ENCODE peak calls at places on chromosomes 7 and 10, in ten cellular contexts. R is mucosa of descending colon, U is HCT116, E is GM23338, T is astrocyte of the spinal cord, W is heart left ventricle, J is MM.1S, C is natural killer cell, V is kidney epithelial cell, Y is HFF-Myc. A is an unnamed sample.

GRCh38 chr10:4344544-4344994 is 481.4 kb upstream of the AKR1E2 start:
- DNase-seq in C (no peak), T (peak), Y (peak), W (peak), V (peak), U (peak), E (peak), J (no peak), R (no peak), A (no peak)

GRCh38 chr7:19939746-19940145 is 166.3 kb upstream of the TMEM196 start:
- DNase-seq in W (no peak), Y (no peak), V (peak), T (peak), U (no peak), R (no peak), E (no peak), J (no peak), C (no peak), A (no peak)

GRCh38 chr10:4833286-4833685 is 7.3 kb downstream of the AKR1E2 start:
- DNase-seq in V (no peak), C (no peak), R (no peak), Y (no peak), E (no peak), T (no peak), J (no peak), W (no peak), U (no peak), A (no peak)

GRCh38 chr10:113139695-113140094 is 189.6 kb downstream of the TCF7L2 start:
- DNase-seq in J (no peak), R (no peak), T (peak), W (no peak), V (no peak), C (no peak), Y (no peak), E (no peak), U (no peak), A (no peak)

GRCh38 chr7:45188736-45189135 is 31.1 kb downstream of the RAMP3 start:
- DNase-seq in J (no peak), R (no peak), U (no peak), W (no peak), V (no peak), T (no peak), E (no peak), Y (no peak), C (no peak), A (no peak)

GRCh38 chr7:95476072-95476845 is 9.5 kb upstream of the ASB4 start:
- DNase-seq in V (no peak), T (peak), U (no peak), C (no peak), J (no peak), E (peak), W (no peak), R (no peak), Y (no peak), A (no peak)

GRCh38 chr10:123607386-123607785 is 58.8 kb upstream of the GPR26 start:
- DNase-seq in C (no peak), U (no peak), Y (no peak), W (no peak), V (no peak), T (no peak), E (peak), R (no peak), J (no peak), A (no peak)

GRCh38 chr7:149075286-149075685 is 15.2 kb downstream of the ZNF786 start:
- DNase-seq in Y (no peak), U (no peak), J (no peak), R (no peak), T (no peak), W (no peak), V (no peak), E (no peak), C (no peak), A (no peak)

GRCh38 chr10:92124524-92125168 is 166.2 kb downstream of the CPEB3 start:
- DNase-seq in V (peak), C (no peak), Y (peak), U (no peak), J (no peak), W (peak), T (peak), R (no peak), E (no peak), A (no peak)

GRCh38 chr7:51251292-51251691 is 65.3 kb downstream of the COBL start:
- DNase-seq in R (no peak), U (no peak), C (no peak), J (no peak), W (no peak), Y (no peak), V (no peak), E (no peak), T (no peak), A (no peak)

GRCh38 chr10:60573342-60573741 is 183.7 kb upstream of the ANK3 start:
- DNase-seq in T (no peak), V (peak), R (no peak), E (no peak), U (no peak), Y (no peak), W (no peak), C (no peak), J (peak), A (no peak)

GRCh38 chr7:30308392-30308791 is 24.0 kb downstream of the ZNRF2 start:
- DNase-seq in E (no peak), T (no peak), W (no peak), C (no peak), U (no peak), Y (no peak), R (no peak), V (no peak), J (peak), A (no peak)

GRCh38 chr10:35822316-35822715 is 180.2 kb upstream of the FZD8 start:
- DNase-seq in V (peak), J (no peak), W (peak), C (no peak), R (peak), E (peak), Y (peak), U (no peak), T (peak), A (no peak)

GRCh38 chr10:88174391-88174790 is 311.0 kb downstream of the PTEN start:
- DNase-seq in U (no peak), Y (no peak), V (no peak), W (no peak), R (no peak), J (no peak), C (no peak), E (no peak), T (no peak), A (no peak)

GRCh38 chr7:12069757-12070156 is 141.3 kb upstream of the TMEM106B start:
- DNase-seq in U (no peak), E (peak), R (no peak), V (no peak), C (no peak), Y (no peak), W (no peak), T (no peak), J (no peak), A (no peak)

GRCh38 chr10:98555011-98555619 is 108.4 kb upstream of the HPS1 start:
- DNase-seq in Y (no peak), C (no peak), W (no peak), T (no peak), U (no peak), R (no peak), V (no peak), J (no peak), E (no peak), A (no peak)

GRCh38 chr7:135879238-135879637 is 97.9 kb downstream of the MTPN start:
- DNase-seq in E (no peak), R (no peak), Y (no peak), V (no peak), W (no peak), T (peak), C (no peak), J (no peak), U (no peak), A (no peak)

GRCh38 chr7:130272456-130273080 is 5.9 kb downstream of the CPA2 start:
- DNase-seq in U (no peak), J (no peak), C (no peak), Y (no peak), T (no peak), V (no peak), R (no peak), E (peak), W (peak), A (no peak)

GRCh38 chr7:8379264-8379663 is 54.1 kb upstream of the NXPH1 start:
- DNase-seq in W (no peak), T (no peak), C (no peak), R (no peak), V (no peak), Y (no peak), E (no peak), U (no peak), J (no peak), A (no peak)

GRCh38 chr10:120455004-120455403 is 2.0 kb upstream of the PLPP4 start:
- DNase-seq in V (no peak), W (no peak), U (no peak), E (no peak), J (no peak), R (no peak), Y (no peak), T (no peak), C (no peak), A (no peak)

GRCh38 chr7:43895847-43896415 is 10.5 kb downstream of the URGCP start:
- DNase-seq in T (no peak), U (no peak), J (no peak), W (no peak), Y (no peak), R (no peak), E (no peak), V (no peak), C (no peak), A (no peak)

GRCh38 chr10:114525368-114525949 is 121.2 kb upstream of the AFAP1L2 start:
- DNase-seq in R (no peak), W (no peak), C (no peak), U (no peak), Y (no peak), V (no peak), T (peak), J (no peak), E (no peak), A (no peak)

GRCh38 chr7:124276005-124276606 is 243.2 kb upstream of the TMEM229A start:
- DNase-seq in V (no peak), J (peak), Y (peak), E (peak), C (no peak), T (no peak), U (peak), W (no peak), R (no peak), A (no peak)

GRCh38 chr10:930415-931325 is 835 bp downstream of the LARP4B start:
- DNase-seq in E (peak), Y (no peak), T (peak), W (peak), V (no peak), C (peak), R (peak), U (no peak), J (peak), A (peak)

GRCh38 chr10:48749254-48749787 is 64.6 kb downstream of the WDFY4 start:
- DNase-seq in J (no peak), C (no peak), Y (no peak), W (no peak), R (no peak), V (no peak), U (no peak), T (no peak), E (no peak), A (no peak)

GRCh38 chr10:4656576-4657194 is 169.3 kb upstream of the AKR1E2 start:
- DNase-seq in V (no peak), R (peak), W (peak), E (peak), C (peak), T (peak), J (peak), U (peak), Y (no peak), A (no peak)

DNA sequence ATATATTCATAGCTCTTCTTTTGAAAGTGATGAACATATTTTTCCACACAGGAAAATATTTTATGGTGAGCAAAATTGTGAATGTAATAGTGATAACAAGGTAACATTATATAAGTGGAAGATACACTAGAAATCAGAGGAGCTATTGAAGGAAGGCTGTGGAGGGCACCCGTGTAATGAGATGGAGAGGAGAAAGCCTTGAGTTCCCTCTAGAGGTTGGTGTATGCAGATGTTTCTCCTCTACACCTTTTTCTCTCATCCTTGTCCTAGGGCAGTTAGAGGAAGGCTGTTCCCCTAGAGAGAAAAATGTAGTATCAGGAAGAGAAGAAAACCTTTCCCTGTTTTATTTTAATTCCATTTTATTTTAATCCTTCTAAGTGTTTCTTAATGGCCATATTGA is 54.6 kb upstream of the NRG3 start:
- DNase-seq in T (no peak), Y (no peak), R (no peak), V (peak), J (peak), W (no peak), C (no peak), U (no peak), E (peak), A (no peak)
- TF ChIP-seq CTCF in T (peak), Y (no peak), R (no peak), V (peak), J (peak), W (no peak), C (no peak), U (no peak), E (peak), A (no peak)

DNA sequence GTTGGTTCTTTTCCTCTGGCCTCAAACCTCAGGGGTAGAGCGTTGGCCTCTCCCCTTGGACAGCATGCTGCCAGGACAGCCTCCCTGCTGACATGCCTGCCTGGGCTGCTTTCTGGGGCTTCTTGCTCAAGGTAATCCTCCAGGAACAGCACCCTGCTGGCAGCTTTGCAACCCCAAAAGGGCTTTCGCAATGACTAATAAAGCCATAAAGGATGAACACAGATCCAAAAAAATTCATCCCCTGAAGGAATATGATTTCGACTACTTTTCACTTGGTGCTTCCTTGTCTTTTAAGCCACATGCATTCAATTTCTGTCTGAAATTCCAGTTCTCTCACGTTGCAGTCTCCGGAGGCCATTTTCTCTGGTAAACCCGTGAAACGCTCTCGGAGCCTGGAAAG is 15.1 kb upstream of the SH3PXD2A start:
- DNase-seq in U (no peak), V (no peak), Y (no peak), R (no peak), T (peak), J (peak), E (peak), W (no peak), C (no peak), A (no peak)
- TF ChIP-seq CTCF in U (peak), V (no peak), Y (no peak), R (no peak), T (no peak), J (no peak), E (no peak), W (no peak), C (no peak), A (no peak)

DNA sequence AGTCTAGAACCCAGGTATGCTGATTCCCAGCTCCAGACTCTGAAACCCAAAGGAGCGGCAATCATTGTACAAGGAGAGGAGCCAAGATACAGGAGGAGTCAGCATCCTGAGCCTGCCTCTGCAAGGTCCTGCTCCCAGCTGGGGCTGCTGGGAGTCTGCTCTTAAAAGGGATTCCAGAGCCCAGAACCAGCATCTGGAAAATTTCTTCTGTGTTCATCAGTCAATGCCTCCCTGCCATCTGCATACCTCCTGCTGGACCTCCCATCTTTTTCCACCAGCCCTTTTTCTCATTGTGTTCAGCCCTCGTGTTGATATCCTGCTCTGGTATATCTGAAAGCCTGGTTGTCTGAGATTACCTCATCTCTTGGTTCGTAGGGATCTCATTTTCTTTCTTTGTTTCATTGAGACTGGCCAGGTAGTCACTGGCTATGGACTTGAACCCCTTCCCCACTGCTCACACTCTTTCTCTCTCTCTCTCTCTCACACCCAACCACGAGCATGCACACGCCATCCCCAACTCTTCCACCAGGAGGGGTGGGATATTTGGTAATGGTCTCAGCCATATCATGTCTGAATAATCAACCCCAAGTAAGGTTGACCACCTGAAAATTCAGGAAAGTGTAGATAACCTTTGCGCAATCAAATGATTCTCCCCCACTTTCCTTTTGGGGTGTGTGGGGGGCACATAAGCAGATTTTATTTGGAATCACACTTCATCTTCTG is 608.8 kb downstream of the LRMDA start:
- DNase-seq in Y (no peak), C (no peak), U (no peak), T (no peak), R (no peak), E (peak), W (no peak), J (no peak), V (no peak), A (no peak)
- TF ChIP-seq CTCF in Y (peak), C (no peak), U (peak), T (peak), R (no peak), E (peak), W (no peak), J (no peak), V (peak), A (no peak)

GRCh38 chr7:117381357-117381756 is 45.9 kb downstream of the ASZ1 start:
- DNase-seq in W (no peak), R (no peak), C (no peak), J (no peak), T (no peak), V (no peak), E (no peak), Y (no peak), U (no peak), A (no peak)

GRCh38 chr7:117372073-117372472 is 49.2 kb upstream of the WNT2 start:
- DNase-seq in C (no peak), W (no peak), E (no peak), T (no peak), U (no peak), V (no peak), J (no peak), Y (no peak), R (no peak), A (no peak)

DNA sequence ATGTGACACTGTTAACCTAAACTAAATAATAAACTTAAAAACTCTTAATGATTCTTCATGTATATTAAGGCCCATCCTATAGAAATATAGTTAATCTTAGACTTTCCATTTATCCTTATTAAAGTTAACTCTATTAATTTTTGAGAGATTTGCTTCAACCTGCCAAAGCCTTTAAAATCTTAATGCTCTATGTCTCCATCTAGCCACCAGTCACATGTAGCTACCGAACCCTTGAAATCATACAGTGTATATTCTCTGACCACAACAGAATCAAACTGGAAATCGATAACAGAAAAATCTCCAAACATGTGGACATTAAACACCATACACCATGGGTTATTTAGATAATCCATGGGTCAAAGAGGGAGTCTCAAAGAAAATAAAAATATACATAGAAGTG is 51.9 kb downstream of the ASZ1 start:
- DNase-seq in E (no peak), V (no peak), J (peak), Y (no peak), U (no peak), R (no peak), T (peak), W (no peak), C (no peak), A (no peak)
- TF ChIP-seq CTCF in E (peak), V (peak), J (peak), Y (peak), U (peak), R (no peak), T (peak), W (no peak), C (no peak), A (no peak)

GRCh38 chr7:15303357-15303756 is 258.5 kb downstream of the AGMO start:
- DNase-seq in E (no peak), T (no peak), R (no peak), U (no peak), Y (no peak), W (no peak), J (no peak), C (no peak), V (no peak), A (no peak)

GRCh38 chr7:15308831-15309230 is 253.0 kb downstream of the AGMO start:
- DNase-seq in U (no peak), J (no peak), T (no peak), Y (no peak), V (peak), E (no peak), R (no peak), W (no peak), C (no peak), A (no peak)

GRCh38 chr7:15306286-15306685 is 255.5 kb downstream of the AGMO start:
- DNase-seq in C (no peak), R (no peak), V (no peak), E (no peak), U (no peak), T (no peak), J (no peak), W (no peak), Y (no peak), A (no peak)

GRCh38 chr7:15309891-15310290 is 251.9 kb downstream of the AGMO start:
- DNase-seq in U (no peak), E (no peak), T (no peak), Y (peak), R (no peak), W (no peak), C (no peak), V (no peak), J (no peak), A (no peak)

DNA sequence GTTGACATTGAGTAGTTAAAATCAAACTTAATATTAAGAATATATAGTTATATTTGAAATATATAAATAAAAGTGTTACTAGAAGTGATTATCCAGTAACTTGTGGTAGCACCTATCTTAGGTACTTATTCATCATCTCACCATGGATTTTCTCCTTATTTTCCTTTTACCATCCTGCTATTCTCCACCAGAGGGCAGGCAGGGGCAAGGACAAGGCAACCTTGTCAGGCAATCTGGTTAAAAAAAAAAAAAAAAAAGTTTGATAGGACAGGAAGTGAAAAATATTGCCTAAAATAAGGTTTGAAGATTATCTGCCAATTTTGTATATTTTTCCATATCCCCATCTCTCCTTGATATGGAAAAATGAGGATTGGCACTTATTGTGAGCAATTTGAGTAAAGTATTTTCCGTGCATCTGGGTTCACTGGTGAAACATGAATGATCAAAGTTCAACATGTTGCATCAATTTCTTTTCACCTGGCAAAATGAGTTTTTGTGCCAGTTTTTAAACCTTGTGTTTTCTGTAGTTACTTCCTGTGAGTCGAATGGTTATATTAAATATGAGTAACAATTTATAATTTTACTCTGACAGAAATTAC is 256.7 kb downstream of the AGMO start:
- DNase-seq in E (peak), V (peak), J (peak), C (no peak), U (peak), W (peak), T (peak), Y (peak), R (no peak), A (no peak)
- TF ChIP-seq CTCF in E (peak), V (peak), J (peak), C (no peak), U (peak), W (peak), T (peak), Y (peak), R (no peak), A (no peak)

GRCh38 chr7:74709880-74710671 is 52.6 kb downstream of the GTF2I start:
- DNase-seq in Y (no peak), J (no peak), C (no peak), T (no peak), V (no peak), U (no peak), E (peak), R (no peak), W (no peak), A (no peak)
- TF ChIP-seq CTCF in Y (no peak), J (no peak), C (no peak), T (peak), V (no peak), U (peak), E (peak), R (no peak), W (peak), A (no peak)

A was measured in activated B cell treated with CpG ODN at 0.5 μM for 24 hours.